ENCODE peak calls at places on chromosomes 12 and 14, in five cellular contexts. One of them, this sample, is unnamed. For H3K9me3 and H3K4me1, the result is how much of the 10 kb centered on the place peaks cover.

GRCh38 chr12:26791328-26791791 is 41.6 kb downstream of the ITPR2 start:
- DNase-seq in adipocyte: peak
- DNase-seq in aorta: no peak
- DNase-seq in CD4-positive, alpha-beta memory T cell: no peak
- DNase-seq in fibroblast of lung: peak
- DNase-seq in this sample: no peak

GRCh38 chr14:60905930-60906329 is 74.9 kb downstream of the TRMT5 start:
- DNase-seq in adipocyte: no peak
- DNase-seq in aorta: no peak
- DNase-seq in CD4-positive, alpha-beta memory T cell: no peak
- DNase-seq in fibroblast of lung: peak
- DNase-seq in this sample: no peak

GRCh38 chr12:75447695-75448393 is 32.7 kb upstream of the GLIPR1 start:
- DNase-seq in adipocyte: no peak
- DNase-seq in aorta: no peak
- DNase-seq in CD4-positive, alpha-beta memory T cell: no peak
- DNase-seq in fibroblast of lung: peak
- DNase-seq in this sample: no peak

GRCh38 chr12:3976351-3976938 is 103.2 kb upstream of the PARP11 start:
- DNase-seq in adipocyte: no peak
- DNase-seq in aorta: no peak
- DNase-seq in CD4-positive, alpha-beta memory T cell: no peak
- DNase-seq in fibroblast of lung: no peak
- DNase-seq in this sample: no peak

GRCh38 chr12:102301547-102301946 is 103.9 kb upstream of the PMCH start:
- DNase-seq in adipocyte: no peak
- DNase-seq in aorta: no peak
- DNase-seq in CD4-positive, alpha-beta memory T cell: no peak
- DNase-seq in fibroblast of lung: no peak
- DNase-seq in this sample: no peak

GRCh38 chr14:66174453-66174891 is 311.7 kb upstream of the CCDC196 start:
- DNase-seq in adipocyte: peak
- DNase-seq in aorta: no peak
- DNase-seq in CD4-positive, alpha-beta memory T cell: no peak
- DNase-seq in fibroblast of lung: no peak
- DNase-seq in this sample: no peak

GRCh38 chr12:13211859-13212664 is 15.5 kb downstream of the EMP1 start:
- DNase-seq in adipocyte: peak
- DNase-seq in aorta: no peak
- DNase-seq in CD4-positive, alpha-beta memory T cell: peak
- DNase-seq in fibroblast of lung: peak
- DNase-seq in this sample: peak

GRCh38 chr14:31692376-31692781 is 131.2 kb downstream of the NUBPL start:
- DNase-seq in adipocyte: peak
- DNase-seq in aorta: no peak
- DNase-seq in CD4-positive, alpha-beta memory T cell: no peak
- DNase-seq in fibroblast of lung: peak
- DNase-seq in this sample: peak

GRCh38 chr12:128314611-128315010 is 47.6 kb downstream of the TMEM132C start:
- DNase-seq in adipocyte: no peak
- DNase-seq in aorta: no peak
- DNase-seq in CD4-positive, alpha-beta memory T cell: no peak
- DNase-seq in fibroblast of lung: no peak
- DNase-seq in this sample: no peak

GRCh38 chr14:65366802-65367570 is 45.5 kb upstream of the FUT8 start:
- DNase-seq in adipocyte: no peak
- DNase-seq in aorta: no peak
- DNase-seq in CD4-positive, alpha-beta memory T cell: no peak
- DNase-seq in fibroblast of lung: no peak
- DNase-seq in this sample: no peak

GRCh38 chr12:47823422-47824086 is 3.9 kb upstream of the HDAC7 start:
- DNase-seq in adipocyte: peak
- DNase-seq in aorta: no peak
- DNase-seq in CD4-positive, alpha-beta memory T cell: no peak
- DNase-seq in fibroblast of lung: no peak
- DNase-seq in this sample: no peak

GRCh38 chr14:48349689-48350088 is 674.3 kb upstream of the MDGA2 start:
- DNase-seq in adipocyte: no peak
- DNase-seq in aorta: no peak
- DNase-seq in CD4-positive, alpha-beta memory T cell: no peak
- DNase-seq in fibroblast of lung: peak
- DNase-seq in this sample: no peak

GRCh38 chr12:3124917-3125316 is 47.7 kb downstream of the TSPAN9 start:
- DNase-seq in adipocyte: no peak
- DNase-seq in aorta: no peak
- DNase-seq in CD4-positive, alpha-beta memory T cell: no peak
- DNase-seq in fibroblast of lung: no peak
- DNase-seq in this sample: no peak

GRCh38 chr14:106807493-106807892 is 1281.1 kb downstream of the TMEM121 start:
- DNase-seq in adipocyte: no peak
- DNase-seq in aorta: no peak
- DNase-seq in CD4-positive, alpha-beta memory T cell: no peak
- DNase-seq in fibroblast of lung: no peak
- DNase-seq in this sample: no peak
- H3K9me3 ChIP-seq in adipocyte: under half
- H3K9me3 ChIP-seq in aorta: under half
- H3K9me3 ChIP-seq in CD4-positive, alpha-beta memory T cell: under half
- H3K9me3 ChIP-seq in fibroblast of lung: under half
- H3K9me3 ChIP-seq in this sample: under half

DNA sequence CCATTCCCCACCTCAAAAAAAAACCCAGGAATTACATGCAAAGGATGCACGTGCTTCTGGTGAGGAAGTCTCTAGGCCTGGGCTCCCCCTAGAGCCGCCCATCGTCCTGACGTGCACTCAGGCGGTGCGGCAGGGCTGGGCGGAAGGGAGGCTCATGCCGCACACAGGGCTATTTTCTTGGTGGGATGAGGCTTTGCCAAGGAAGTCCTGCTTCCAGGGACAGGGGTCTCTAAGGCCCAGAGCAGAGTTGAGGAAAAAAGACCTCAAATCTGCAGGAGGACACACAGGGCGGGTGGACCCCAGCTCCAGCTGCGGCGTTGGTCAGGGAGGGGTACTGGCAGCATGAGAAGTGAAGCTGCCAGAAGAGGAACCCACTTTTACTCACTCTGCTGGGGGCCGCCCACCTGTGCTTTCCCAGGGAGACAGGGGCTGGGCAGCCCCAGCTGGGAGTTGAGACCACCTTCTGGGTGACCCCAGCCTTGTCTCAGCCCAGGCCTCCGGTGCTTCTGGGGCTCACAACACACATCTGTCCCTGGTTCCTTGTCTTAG is 4.2 kb downstream of the RHOF start:
- DNase-seq in adipocyte: no peak
- DNase-seq in aorta: no peak
- DNase-seq in CD4-positive, alpha-beta memory T cell: peak
- DNase-seq in fibroblast of lung: no peak
- DNase-seq in this sample: no peak
- H3K4me1 ChIP-seq in adipocyte: under half
- H3K4me1 ChIP-seq in aorta: under half
- H3K4me1 ChIP-seq in CD4-positive, alpha-beta memory T cell: half or more
- H3K4me1 ChIP-seq in fibroblast of lung: under half
- H3K4me1 ChIP-seq in this sample: under half

GRCh38 chr12:118023461-118023860 is 7.0 kb downstream of the RFC5 start:
- DNase-seq in adipocyte: no peak
- DNase-seq in aorta: no peak
- DNase-seq in CD4-positive, alpha-beta memory T cell: no peak
- DNase-seq in fibroblast of lung: no peak
- DNase-seq in this sample: no peak
- H3K9me3 ChIP-seq in adipocyte: under half
- H3K9me3 ChIP-seq in aorta: under half
- H3K9me3 ChIP-seq in CD4-positive, alpha-beta memory T cell: under half
- H3K9me3 ChIP-seq in fibroblast of lung: under half
- H3K9me3 ChIP-seq in this sample: under half

GRCh38 chr12:52779914-52780313 is 2.8 kb upstream of the KRT76 start:
- DNase-seq in adipocyte: no peak
- DNase-seq in aorta: no peak
- DNase-seq in CD4-positive, alpha-beta memory T cell: no peak
- DNase-seq in fibroblast of lung: no peak
- DNase-seq in this sample: no peak

GRCh38 chr12:52778833-52779232 is 1.7 kb upstream of the KRT76 start:
- DNase-seq in adipocyte: no peak
- DNase-seq in aorta: no peak
- DNase-seq in CD4-positive, alpha-beta memory T cell: no peak
- DNase-seq in fibroblast of lung: no peak
- DNase-seq in this sample: no peak

GRCh38 chr12:52776435-52776834 is 710 bp downstream of the KRT76 start:
- DNase-seq in adipocyte: no peak
- DNase-seq in aorta: no peak
- DNase-seq in CD4-positive, alpha-beta memory T cell: no peak
- DNase-seq in fibroblast of lung: no peak
- DNase-seq in this sample: no peak

GRCh38 chr12:52776913-52777395 is at the start of gene KRT76:
- DNase-seq in adipocyte: no peak
- DNase-seq in aorta: no peak
- DNase-seq in CD4-positive, alpha-beta memory T cell: no peak
- DNase-seq in fibroblast of lung: no peak
- DNase-seq in this sample: no peak

DNA sequence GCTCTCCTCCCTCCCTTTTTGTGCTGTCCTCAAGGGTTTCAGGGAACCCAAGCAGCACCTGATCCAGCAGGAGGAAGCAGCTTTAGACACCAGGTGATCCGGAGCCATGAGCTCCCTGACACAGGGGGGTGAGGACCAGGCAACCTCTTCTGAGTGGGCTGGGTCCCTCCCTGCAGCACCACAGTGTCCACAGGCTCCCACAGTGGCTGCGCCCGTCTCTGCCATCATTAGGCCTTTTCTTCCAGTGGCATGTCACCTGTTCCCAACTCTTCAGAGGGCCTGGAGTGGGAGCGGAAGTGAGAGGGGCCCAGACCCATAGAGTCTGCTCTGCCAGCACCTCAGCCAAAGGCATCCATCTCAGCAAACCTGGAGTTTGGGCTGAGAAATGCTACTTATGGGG is 421 bp upstream of the KRT76 start:
- DNase-seq in adipocyte: no peak
- DNase-seq in aorta: no peak
- DNase-seq in CD4-positive, alpha-beta memory T cell: no peak
- DNase-seq in fibroblast of lung: no peak
- DNase-seq in this sample: no peak
- H3K4me1 ChIP-seq in adipocyte: under half
- H3K4me1 ChIP-seq in aorta: under half
- H3K4me1 ChIP-seq in CD4-positive, alpha-beta memory T cell: under half
- H3K4me1 ChIP-seq in fibroblast of lung: under half
- H3K4me1 ChIP-seq in this sample: under half

GRCh38 chr12:93466625-93467350 is 526 bp upstream of the MRPL42 start:
- DNase-seq in adipocyte: no peak
- DNase-seq in aorta: no peak
- DNase-seq in CD4-positive, alpha-beta memory T cell: no peak
- DNase-seq in fibroblast of lung: no peak
- DNase-seq in this sample: no peak

GRCh38 chr12:93469386-93469785 is 2.1 kb downstream of the MRPL42 start:
- DNase-seq in adipocyte: no peak
- DNase-seq in aorta: no peak
- DNase-seq in CD4-positive, alpha-beta memory T cell: no peak
- DNase-seq in fibroblast of lung: no peak
- DNase-seq in this sample: no peak

GRCh38 chr12:93468008-93468371 is 676 bp downstream of the MRPL42 start:
- DNase-seq in adipocyte: peak
- DNase-seq in aorta: no peak
- DNase-seq in CD4-positive, alpha-beta memory T cell: no peak
- DNase-seq in fibroblast of lung: no peak
- DNase-seq in this sample: peak

GRCh38 chr12:93461503-93461902 is 5.8 kb upstream of the MRPL42 start:
- DNase-seq in adipocyte: no peak
- DNase-seq in aorta: no peak
- DNase-seq in CD4-positive, alpha-beta memory T cell: no peak
- DNase-seq in fibroblast of lung: no peak
- DNase-seq in this sample: no peak

DNA sequence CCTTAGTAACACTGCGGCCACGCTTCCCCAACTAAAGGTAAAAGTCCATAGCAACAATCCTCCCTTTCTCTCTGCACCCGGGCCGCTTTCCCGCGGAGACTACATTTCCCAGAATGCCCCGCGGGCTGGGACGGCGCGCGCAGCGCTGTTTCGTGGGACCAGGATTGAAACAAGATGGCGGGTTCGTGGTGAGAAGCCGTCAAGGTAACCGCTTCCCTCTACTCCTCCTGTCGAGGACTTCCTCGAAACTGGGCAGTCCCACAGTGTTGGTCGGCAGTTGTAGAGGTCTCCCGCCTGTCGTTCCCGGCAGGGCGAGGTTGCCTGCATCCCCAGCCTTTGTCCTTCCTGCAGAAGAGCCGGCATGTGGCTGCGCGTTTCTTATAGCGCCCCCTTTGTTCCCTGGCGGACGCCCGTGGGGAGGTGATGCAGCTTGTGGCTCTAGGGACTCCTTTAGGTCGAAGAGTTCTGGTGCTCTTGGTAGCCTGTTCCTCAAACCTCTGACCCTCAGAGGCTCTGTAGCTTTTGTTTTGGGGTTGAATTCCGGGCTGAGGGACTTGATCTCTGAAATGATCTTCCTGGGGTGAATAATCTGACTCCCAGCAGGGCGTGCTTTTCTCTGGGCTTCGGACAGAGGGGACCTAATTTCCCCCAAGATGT is at the start of gene MRPL42:
- DNase-seq in adipocyte: peak
- DNase-seq in aorta: peak
- DNase-seq in CD4-positive, alpha-beta memory T cell: peak
- DNase-seq in fibroblast of lung: peak
- DNase-seq in this sample: peak
- H3K9me3 ChIP-seq in adipocyte: under half
- H3K9me3 ChIP-seq in aorta: under half
- H3K9me3 ChIP-seq in CD4-positive, alpha-beta memory T cell: under half
- H3K9me3 ChIP-seq in fibroblast of lung: under half
- H3K9me3 ChIP-seq in this sample: under half

DNA sequence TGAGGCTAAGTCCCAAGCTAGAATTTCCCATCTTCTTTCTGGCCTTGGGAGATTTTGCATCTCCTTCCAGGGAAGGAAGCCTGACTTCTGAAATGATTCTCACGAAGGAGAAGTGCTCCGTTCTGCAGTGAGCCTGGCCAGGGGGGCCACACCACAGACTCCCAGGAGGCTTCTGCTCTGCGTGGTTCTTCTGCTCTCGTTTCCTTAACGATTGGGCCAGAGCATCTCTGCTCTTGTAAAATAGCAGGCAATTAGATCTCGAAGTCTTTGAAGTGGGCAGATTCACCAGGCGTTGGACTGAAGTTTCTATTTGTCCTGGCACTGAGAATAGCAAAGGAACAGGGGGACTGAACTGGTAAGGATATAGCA is 6.7 kb upstream of the BATF start:
- DNase-seq in adipocyte: no peak
- DNase-seq in aorta: no peak
- DNase-seq in CD4-positive, alpha-beta memory T cell: no peak
- DNase-seq in fibroblast of lung: no peak
- DNase-seq in this sample: no peak
- H3K4me1 ChIP-seq in adipocyte: under half
- H3K4me1 ChIP-seq in aorta: under half
- H3K4me1 ChIP-seq in CD4-positive, alpha-beta memory T cell: under half
- H3K4me1 ChIP-seq in fibroblast of lung: under half
- H3K4me1 ChIP-seq in this sample: under half